ENCODE peak calls at places on chromosome 1, in seven cellular contexts. Z, P, O, S, G, H and V are unnamed samples.

GRCh38 chr1:165834229-165834628 is 6.8 kb downstream of the UCK2 start:
- DNase-seq in O (no peak), H (no peak), S (no peak), Z (no peak), G (no peak), P (no peak), V (no peak)

GRCh38 chr1:156144747-156145146 is 8.6 kb upstream of the SEMA4A start:
- DNase-seq in Z (no peak), H (no peak), O (peak), S (no peak), P (no peak), G (no peak), V (no peak)

GRCh38 chr1:78237364-78237916 is 191.7 kb downstream of the GIPC2 start:
- DNase-seq in G (no peak), H (no peak), O (peak), S (peak), P (peak), Z (no peak), V (no peak)

GRCh38 chr1:26351591-26352337 is 2.2 kb downstream of the CRYBG2 start:
- DNase-seq in H (no peak), G (peak), Z (peak), O (peak), S (peak), P (no peak), V (peak)

GRCh38 chr1:68112835-68113243 is 62.4 kb upstream of the DIRAS3 start:
- DNase-seq in O (peak), P (no peak), G (peak), S (no peak), Z (no peak), H (no peak), V (peak)

GRCh38 chr1:78274814-78275213 is 216.0 kb upstream of the PTGFR start:
- DNase-seq in H (no peak), G (no peak), S (no peak), Z (no peak), O (peak), P (no peak), V (peak)

GRCh38 chr1:4019606-4020331 is 119.7 kb upstream of the C1orf174 start:
- DNase-seq in Z (no peak), S (no peak), H (no peak), O (no peak), G (no peak), P (no peak), V (no peak)

GRCh38 chr1:75345538-75346292 is 211.5 kb downstream of the LHX8 start:
- DNase-seq in S (no peak), G (no peak), O (no peak), H (no peak), P (no peak), Z (no peak), V (no peak)

GRCh38 chr1:30807318-30808066 is 49.9 kb upstream of the LAPTM5 start:
- DNase-seq in O (no peak), P (no peak), Z (no peak), H (peak), G (no peak), S (no peak), V (peak)

GRCh38 chr1:16888806-16889178 is 7.0 kb upstream of the RNU1-2 start:
- DNase-seq in S (no peak), G (no peak), O (no peak), H (no peak), Z (no peak), P (peak), V (peak)

GRCh38 chr1:10606070-10606469 is 131.3 kb downstream of the PEX14 start:
- DNase-seq in Z (no peak), H (no peak), G (no peak), P (no peak), O (no peak), S (no peak), V (no peak)

GRCh38 chr1:107358611-107359342 is 217.9 kb downstream of the NTNG1 start:
- DNase-seq in H (no peak), P (no peak), S (no peak), G (no peak), Z (no peak), O (peak), V (peak)

GRCh38 chr1:158196461-158196860 is 15.8 kb downstream of the CD1D start:
- DNase-seq in P (no peak), G (no peak), S (no peak), O (no peak), H (no peak), Z (no peak), V (no peak)

GRCh38 chr1:63643926-63644325 is 50.7 kb downstream of the PGM1 start:
- DNase-seq in Z (no peak), H (no peak), S (no peak), G (no peak), P (no peak), O (no peak), V (no peak)
- TF ChIP-seq EZH2phosphoT487 in Z (no peak), H (no peak), S (no peak), G (no peak), P (no peak), O (no peak), V (no peak)

GRCh38 chr1:44696789-44697188 is 22.3 kb downstream of the ARMH1 start:
- DNase-seq in G (no peak), Z (no peak), S (no peak), O (no peak), P (no peak), H (no peak), V (no peak)
- TF ChIP-seq EZH2phosphoT487 in G (no peak), Z (no peak), S (no peak), O (no peak), P (no peak), H (no peak), V (no peak)

DNA sequence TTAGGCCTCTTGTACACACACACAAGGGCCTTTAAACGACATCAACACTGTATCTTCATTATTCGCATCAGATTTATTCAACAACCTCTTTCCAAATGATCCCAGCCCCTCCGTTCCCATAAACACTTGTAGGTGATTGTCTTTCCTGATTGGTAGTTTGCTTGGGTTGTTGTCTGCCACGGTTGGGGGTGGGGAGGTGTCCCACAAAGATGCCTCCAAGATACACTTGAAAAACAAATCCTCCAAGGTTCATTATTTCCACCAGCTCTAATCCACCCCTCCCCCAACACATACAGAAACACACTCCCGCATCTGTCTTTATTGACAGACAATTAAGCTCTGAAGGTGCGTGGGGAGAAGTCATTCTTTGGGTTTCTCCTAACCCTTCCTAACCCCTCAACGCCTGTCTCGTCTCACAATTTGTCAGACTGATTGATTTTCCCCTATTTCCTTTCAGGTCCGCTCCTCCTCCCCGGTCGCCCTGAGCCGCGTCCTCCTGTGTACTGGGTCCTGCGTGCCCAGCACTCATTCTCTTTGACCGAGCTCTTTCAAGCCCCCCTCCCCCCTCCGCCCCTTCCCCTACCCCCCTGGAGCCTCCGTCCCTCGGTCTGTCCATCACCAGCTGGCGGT is 1.4 kb downstream of the WDR26 start:
- DNase-seq in S (peak), Z (peak), P (peak), O (no peak), H (peak), G (no peak), V (peak)
- TF ChIP-seq EZH2phosphoT487 in S (no peak), Z (no peak), P (no peak), O (no peak), H (no peak), G (no peak), V (no peak)

DNA sequence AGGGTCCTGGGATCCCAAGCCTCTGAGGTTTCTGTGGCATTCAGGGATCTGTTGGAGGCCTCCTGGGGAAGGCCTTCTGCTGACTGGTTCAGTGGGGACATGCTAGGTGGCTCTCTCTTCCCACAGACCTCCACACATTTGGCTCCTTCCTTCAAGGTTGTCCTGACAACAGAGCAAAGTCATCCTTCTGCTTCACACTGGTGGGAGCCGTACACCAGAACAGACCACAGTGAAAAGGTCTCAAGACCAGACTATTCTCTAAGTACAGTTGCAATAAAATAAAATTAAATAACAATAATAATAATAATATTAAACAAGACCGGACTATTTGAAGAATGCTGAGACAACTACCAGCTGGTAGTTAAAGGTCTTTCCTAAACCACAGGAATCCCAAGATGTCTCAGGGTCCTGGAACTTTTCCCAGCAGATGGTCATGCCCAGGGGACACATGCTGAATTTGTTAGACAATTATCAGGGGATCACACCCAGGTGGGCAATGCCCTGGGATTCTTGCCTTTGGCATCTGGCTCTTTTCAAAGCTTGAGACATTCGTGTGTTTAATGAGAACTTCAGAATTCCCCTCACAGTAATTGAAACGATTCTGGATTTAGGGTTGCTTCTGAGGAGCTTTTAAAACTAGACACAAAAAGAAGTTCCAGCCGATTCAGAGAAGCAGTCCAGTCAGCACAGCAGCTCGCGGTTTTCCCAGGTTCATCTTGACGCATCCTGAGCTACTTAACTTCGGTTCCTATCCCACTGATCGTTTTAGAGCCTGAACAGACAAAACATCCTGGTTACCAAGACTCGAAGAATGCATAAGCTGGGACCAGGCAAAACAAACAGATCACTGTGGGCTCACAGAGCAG is 22.9 kb downstream of the HTR1D start:
- DNase-seq in S (no peak), Z (peak), O (peak), G (no peak), H (no peak), P (no peak), V (peak)
- TF ChIP-seq EZH2phosphoT487 in S (no peak), Z (no peak), O (no peak), G (no peak), H (no peak), P (no peak), V (peak)

GRCh38 chr1:43743206-43743605 is 35.9 kb downstream of the ST3GAL3 start:
- DNase-seq in S (no peak), P (no peak), Z (no peak), G (no peak), O (no peak), H (no peak), V (no peak)

GRCh38 chr1:43736819-43737218 is 29.5 kb downstream of the ST3GAL3 start:
- DNase-seq in H (no peak), Z (no peak), G (no peak), O (no peak), P (no peak), S (no peak), V (no peak)

GRCh38 chr1:43747736-43748135 is 40.4 kb downstream of the ST3GAL3 start:
- DNase-seq in G (no peak), P (no peak), Z (no peak), O (peak), S (no peak), H (no peak), V (peak)

DNA sequence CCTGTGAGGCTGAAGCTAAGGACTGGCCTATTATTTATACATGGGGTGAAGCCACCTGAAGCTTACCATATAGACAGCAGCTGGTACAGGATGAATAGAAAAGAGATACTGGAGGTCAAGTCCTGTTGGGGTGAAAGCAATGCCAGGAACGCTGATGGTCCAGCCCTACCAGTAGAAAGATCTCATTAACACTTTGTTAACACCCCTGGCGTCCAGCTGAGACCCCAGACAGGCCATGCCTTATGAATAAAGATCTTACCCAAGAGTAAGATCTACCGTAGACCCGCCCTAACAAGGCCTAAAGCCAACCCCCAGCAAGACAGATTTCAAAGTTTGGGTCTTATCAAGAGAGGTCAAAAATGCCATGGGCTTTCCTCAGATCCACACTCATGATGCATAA is 34.7 kb downstream of the ST3GAL3 start:
- DNase-seq in P (no peak), S (no peak), O (no peak), G (no peak), H (no peak), Z (no peak), V (no peak)
- TF ChIP-seq EZH2phosphoT487 in P (no peak), S (no peak), O (no peak), G (no peak), H (no peak), Z (no peak), V (no peak)

GRCh38 chr1:1279028-1279427 is 1.2 kb upstream of the SCNN1D start:
- DNase-seq in Z (no peak), H (no peak), S (no peak), P (no peak), O (no peak), G (no peak), V (no peak)

GRCh38 chr1:1283821-1284220 is 3.6 kb downstream of the SCNN1D start:
- DNase-seq in Z (peak), P (peak), H (peak), O (peak), S (no peak), G (no peak), V (peak)

GRCh38 chr1:1282998-1283397 is 2.8 kb downstream of the SCNN1D start:
- DNase-seq in G (no peak), Z (no peak), S (no peak), H (no peak), P (no peak), O (peak), V (peak)

GRCh38 chr1:1280782-1281481 is 696 bp downstream of the SCNN1D start:
- DNase-seq in H (no peak), P (no peak), G (no peak), Z (no peak), O (no peak), S (no peak), V (no peak)

DNA sequence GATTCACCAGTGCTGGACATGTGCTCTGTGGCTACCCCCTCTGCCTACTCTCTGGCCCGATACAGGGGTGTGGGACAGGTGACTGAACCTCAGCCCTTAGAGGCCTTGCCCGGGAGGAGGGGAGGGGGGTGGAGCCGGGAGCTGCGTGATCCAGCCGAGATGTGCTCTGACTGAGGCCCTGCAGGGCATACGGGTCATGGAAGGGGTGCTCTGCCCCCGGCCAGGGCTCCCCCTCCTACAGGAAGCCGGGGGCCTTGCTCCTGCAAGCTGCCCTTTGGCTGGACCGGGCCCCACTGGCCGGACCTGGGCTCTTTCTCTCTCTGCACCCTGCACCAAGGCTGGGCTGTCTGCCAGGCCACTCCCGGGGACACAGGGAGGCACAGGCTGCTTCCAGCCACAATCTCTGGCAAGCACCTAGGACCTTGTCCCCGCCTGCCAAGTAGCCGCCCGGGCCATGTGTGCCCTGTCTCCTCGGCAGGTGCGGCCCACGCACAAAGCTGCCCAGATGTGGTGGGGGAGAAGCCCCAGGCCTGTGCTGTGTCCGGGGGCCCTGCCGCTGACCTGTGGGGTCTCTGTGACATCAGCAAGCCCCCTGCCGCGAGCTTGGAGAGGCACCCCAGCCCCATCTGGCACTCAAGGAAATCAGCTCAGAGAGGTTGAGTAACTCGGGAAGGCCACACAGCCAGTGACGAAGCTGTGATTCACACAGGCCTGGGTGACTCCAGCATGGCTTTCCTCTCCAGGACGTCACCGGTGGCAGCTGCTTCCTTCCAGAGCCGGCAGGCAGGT is 1.5 kb downstream of the SCNN1D start:
- DNase-seq in G (no peak), P (no peak), O (peak), H (peak), Z (no peak), S (no peak), V (peak)
- TF ChIP-seq EZH2phosphoT487 in G (no peak), P (no peak), O (no peak), H (no peak), Z (no peak), S (no peak), V (no peak)

GRCh38 chr1:94000531-94001282 is 91.5 kb upstream of the GCLM start:
- DNase-seq in H (no peak), S (no peak), Z (no peak), P (no peak), O (no peak), G (no peak), V (no peak)
- TF ChIP-seq EZH2phosphoT487 in H (no peak), S (no peak), Z (no peak), P (no peak), O (no peak), G (no peak), V (no peak)

DNA sequence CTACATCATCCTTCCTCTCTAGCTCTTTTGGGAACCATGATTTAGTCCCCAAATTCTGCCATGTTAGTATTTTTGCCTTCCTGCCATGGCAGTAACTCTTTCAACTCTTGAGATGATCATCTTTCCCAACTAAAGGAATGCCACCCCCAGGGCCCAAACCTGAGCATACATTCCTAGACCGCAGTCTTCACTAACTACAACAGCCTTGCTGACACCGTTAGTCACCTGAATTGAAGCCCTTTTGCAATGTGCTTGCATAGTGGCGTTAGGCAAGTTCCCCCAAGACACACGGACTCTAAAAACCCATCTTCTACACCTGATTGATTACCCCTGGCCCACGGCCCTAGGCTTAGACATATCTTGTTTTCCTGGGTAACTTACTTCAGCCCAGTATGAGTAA is 16.4 kb upstream of the YTHDF2 start:
- DNase-seq in Z (no peak), H (no peak), O (no peak), G (no peak), S (no peak), P (no peak), V (no peak)
- TF ChIP-seq EZH2phosphoT487 in Z (no peak), H (no peak), O (no peak), G (no peak), S (no peak), P (no peak), V (no peak)